ENCODE peak calls at places on chromosomes 4 and X, in eight cellular contexts. D is head of caudate nucleus, P is AML-193, H is RKO, K is EL, L is prostate gland, C is H7, E is T-helper 2 cell. Z is an unnamed sample.

GRCh38 chr4:37780444-37781133 is 45.9 kb upstream of the PGM2 start:
- DNase-seq in D (no peak), P (peak), H (no peak), K (peak), L (peak), C (no peak), E (no peak), Z (peak)

GRCh38 chr4:86855572-86855971 is 6.4 kb upstream of the SLC10A6 start:
- DNase-seq in D (no peak), P (no peak), H (peak), K (peak), L (peak), C (no peak), E (no peak), Z (no peak)

GRCh38 chr4:168765726-168766125 is 244.3 kb downstream of the CBR4 start:
- DNase-seq in D (no peak), P (no peak), H (no peak), K (peak), L (peak), C (no peak), E (no peak), Z (no peak)

GRCh38 chrX:133258481-133258880 is 40.3 kb upstream of the TFDP3 start:
- DNase-seq in D (no peak), P (no peak), H (peak), K (no peak), L (no peak), C (no peak), E (no peak), Z (no peak)

GRCh38 chrX:20060961-20061868 is 55.5 kb downstream of the MAP7D2 start:
- DNase-seq in D (no peak), P (no peak), H (no peak), K (no peak), L (no peak), C (no peak), E (no peak), Z (no peak)

GRCh38 chr4:41050840-41051775 is 163.2 kb downstream of the APBB2 start:
- DNase-seq in D (no peak), P (no peak), H (no peak), K (no peak), L (no peak), C (peak), E (no peak), Z (no peak)

GRCh38 chr4:5143306-5143861 is 92.1 kb downstream of the STK32B start:
- DNase-seq in D (no peak), P (no peak), H (no peak), K (no peak), L (no peak), C (no peak), E (no peak), Z (no peak)

GRCh38 chr4:143531773-143532491 is 18.4 kb downstream of the SMARCA5 start:
- DNase-seq in D (no peak), P (no peak), H (no peak), K (peak), L (no peak), C (no peak), E (no peak), Z (no peak)

GRCh38 chr4:87975466-87975865 is at the start of gene SPP1:
- DNase-seq in D (peak), P (peak), H (no peak), K (peak), L (no peak), C (peak), E (no peak), Z (peak)

GRCh38 chr4:125011646-125012045 is 299.1 kb upstream of the ANKRD50 start:
- DNase-seq in D (no peak), P (no peak), H (no peak), K (no peak), L (no peak), C (no peak), E (no peak), Z (no peak)

GRCh38 chr4:138255917-138256597 is 13.9 kb upstream of the SLC7A11 start:
- DNase-seq in D (no peak), P (no peak), H (no peak), K (no peak), L (no peak), C (no peak), E (no peak), Z (no peak)

GRCh38 chr4:179200681-179201080 is 1758.4 kb upstream of the AGA start:
- DNase-seq in D (no peak), P (no peak), H (no peak), K (no peak), L (no peak), C (no peak), E (no peak), Z (no peak)

GRCh38 chr4:87659247-87659931 is 9.3 kb downstream of the DMP1 start:
- DNase-seq in D (no peak), P (no peak), H (no peak), K (no peak), L (peak), C (no peak), E (no peak), Z (no peak)

GRCh38 chr4:89111833-89112563 is 665 bp downstream of the TIGD2 start:
- DNase-seq in D (no peak), P (peak), H (peak), K (peak), L (peak), C (peak), E (no peak), Z (peak)

GRCh38 chr4:213971-214370 is 89.7 kb downstream of the ZNF718 start:
- DNase-seq in D (no peak), P (no peak), H (no peak), K (peak), L (no peak), C (no peak), E (no peak), Z (no peak)

Z was measured in globus pallidus.